ENCODE peak calls at places on chromosomes 16 and 17, in four cellular contexts. C, K, P and O are unnamed samples.
A peak's percentile ranks its signal among the peaks of the same experiment; 100 is the strongest.

GRCh38 chr16:2692948-2693651 is 10.8 kb downstream of the KCTD5 start:
- DNase-seq in P (peak; percentile 50), K (no peak), C (no peak), O (no peak)

GRCh38 chr17:21377821-21378396 is 1.8 kb downstream of the KCNJ12 start:
- DNase-seq in K (no peak), P (peak; percentile 14), C (no peak), O (no peak)

GRCh38 chr17:8991514-8992285 is 26.2 kb upstream of the PIK3R5 start:
- DNase-seq in K (peak; percentile 24), C (peak; percentile 51), P (peak; percentile 59), O (no peak)

GRCh38 chr17:68709461-68709860 is 108.3 kb upstream of the FAM20A start:
- DNase-seq in C (no peak), P (no peak), K (no peak), O (no peak)

GRCh38 chr16:6600167-6600566 is 732.5 kb upstream of the RBFOX1 start:
- DNase-seq in P (no peak), C (no peak), K (no peak), O (no peak)

GRCh38 chr17:38789185-38789584 is 10.2 kb downstream of the PIP4K2B start:
- DNase-seq in P (no peak), K (no peak), C (no peak), O (no peak)

GRCh38 chr16:66619534-66620418 is 15.3 kb downstream of the CMTM3 start:
- DNase-seq in C (no peak), K (no peak), P (no peak), O (no peak)

GRCh38 chr17:34390649-34391048 is 27.6 kb upstream of the CCL1 start:
- DNase-seq in C (no peak), K (no peak), P (no peak), O (no peak)

GRCh38 chr16:88478889-88479794 is 26.1 kb downstream of the ZFPM1 start:
- DNase-seq in K (no peak), C (no peak), P (no peak), O (no peak)

GRCh38 chr16:77660311-77660710 is 62.0 kb upstream of the NUDT7 start:
- DNase-seq in K (peak; percentile 35), C (peak; percentile 22), P (peak; percentile 13), O (no peak)

GRCh38 chr17:35907266-35907637 is 23.3 kb downstream of the RDM1 start:
- DNase-seq in P (no peak), C (no peak), K (no peak), O (no peak)

GRCh38 chr16:61936522-61936921 is 99.7 kb downstream of the CDH8 start:
- DNase-seq in C (no peak), P (no peak), K (no peak), O (no peak)

GRCh38 chr17:28227278-28228108 is 91.5 kb upstream of the TMEM97 start:
- DNase-seq in C (peak; percentile 73), P (no peak), K (no peak), O (no peak)

GRCh38 chr17:36938566-36939058 is 1.3 kb downstream of the LHX1 start:
- DNase-seq in K (no peak), C (no peak), P (no peak), O (no peak)

GRCh38 chr17:19309701-19310100 is 52.8 kb downstream of the B9D1 start:
- DNase-seq in C (no peak), P (no peak), K (no peak), O (no peak)

GRCh38 chr17:15981208-15981607 is 18.3 kb downstream of the ZSWIM7 start:
- DNase-seq in C (no peak), K (no peak), P (no peak), O (no peak)

GRCh38 chr16:21190013-21190412 is 21.4 kb downstream of the ZP2 start:
- DNase-seq in P (no peak), K (no peak), C (no peak), O (no peak)

GRCh38 chr16:21194771-21195301 is 16.5 kb downstream of the ZP2 start:
- DNase-seq in K (no peak), C (no peak), P (no peak), O (no peak)

GRCh38 chr16:21186326-21186691 is 25.1 kb downstream of the ZP2 start:
- DNase-seq in P (no peak), K (peak; percentile 98), C (no peak), O (no peak)

GRCh38 chr16:21185659-21186325 is 25.6 kb downstream of the ZP2 start:
- DNase-seq in C (no peak), K (no peak), P (no peak), O (no peak)

GRCh38 chr16:21190599-21190998 is 20.8 kb downstream of the ZP2 start:
- DNase-seq in K (no peak), P (no peak), C (no peak), O (no peak)
- TF ChIP-seq TCF7L2 in K (no peak), P (no peak), C (no peak), O (no peak)

GRCh38 chr17:41230094-41230493 is 2.2 kb upstream of the KRTAP9-3 start:
- DNase-seq in P (no peak), K (no peak), C (no peak), O (no peak)

GRCh38 chr17:41226051-41226450 is 397 bp upstream of the KRTAP9-2 start:
- DNase-seq in P (no peak), K (no peak), C (no peak), O (no peak)

GRCh38 chr17:41231731-41232130 is 518 bp upstream of the KRTAP9-3 start:
- DNase-seq in C (no peak), K (no peak), P (no peak), O (no peak)
- TF ChIP-seq REST in C (no peak), K (no peak), P (no peak), O (no peak)

GRCh38 chr17:75261336-75262111 is at the start of the genes GGA3 and MRPS7:
- DNase-seq in P (peak; percentile 92), C (peak; percentile 89), K (peak; percentile 92), O (peak; percentile 79)
- TF ChIP-seq TCF7L2 in P (no peak), C (no peak), K (no peak), O (no peak)

DNA sequence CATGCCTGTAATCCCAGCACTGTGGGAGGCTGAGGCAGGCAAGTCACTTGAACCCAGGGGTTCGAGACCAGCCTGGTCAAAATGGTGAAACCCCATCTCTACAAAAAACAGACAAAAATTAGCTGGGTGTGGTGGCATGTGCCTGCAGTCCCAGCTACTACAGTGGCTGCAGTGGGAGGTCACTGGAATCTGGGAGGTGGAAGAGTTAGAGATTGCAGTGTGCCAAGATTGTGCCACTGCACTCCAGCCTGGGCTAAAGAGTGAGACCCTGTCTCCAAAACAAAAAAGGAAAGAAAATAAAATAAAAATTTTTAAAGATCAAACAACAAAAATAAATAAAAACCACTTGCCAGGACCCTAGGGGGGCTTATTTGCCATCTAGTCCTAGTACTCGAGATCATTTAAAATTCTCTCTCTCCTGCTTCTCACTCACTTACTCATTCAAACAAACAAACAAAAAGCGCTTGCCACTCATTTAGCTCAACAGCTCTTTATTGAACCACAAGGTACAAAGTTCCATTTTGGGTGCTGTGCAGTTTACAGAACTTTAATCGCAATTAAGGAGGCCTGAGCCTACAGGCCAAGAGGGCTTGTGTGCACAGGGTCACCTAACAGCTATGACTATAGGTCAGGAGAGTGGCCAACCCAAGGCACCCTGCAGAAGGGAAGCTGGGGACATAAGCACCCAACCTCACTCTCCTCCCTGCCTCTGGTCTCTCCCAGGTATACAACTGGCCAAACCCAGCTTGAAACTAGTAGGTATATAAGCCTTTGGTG is 4.4 kb downstream of the CHD9NB start:
- DNase-seq in P (no peak), C (no peak), K (peak; percentile 86), O (no peak)
- TF ChIP-seq REST in P (no peak), C (no peak), K (peak; percentile 35), O (no peak)

GRCh38 chr17:4879591-4879990 is 19.7 kb upstream of the C17orf107 start:
- DNase-seq in C (no peak), P (no peak), K (no peak), O (no peak)

GRCh38 chr17:4880850-4881249 is 18.5 kb upstream of the C17orf107 start:
- DNase-seq in P (no peak), K (no peak), C (no peak), O (no peak)

GRCh38 chr17:4884489-4884888 is 14.8 kb upstream of the C17orf107 start:
- DNase-seq in K (no peak), C (no peak), P (no peak), O (no peak)

GRCh38 chr17:4877089-4877488 is 22.2 kb upstream of the C17orf107 start:
- DNase-seq in P (no peak), C (no peak), K (no peak), O (no peak)

DNA sequence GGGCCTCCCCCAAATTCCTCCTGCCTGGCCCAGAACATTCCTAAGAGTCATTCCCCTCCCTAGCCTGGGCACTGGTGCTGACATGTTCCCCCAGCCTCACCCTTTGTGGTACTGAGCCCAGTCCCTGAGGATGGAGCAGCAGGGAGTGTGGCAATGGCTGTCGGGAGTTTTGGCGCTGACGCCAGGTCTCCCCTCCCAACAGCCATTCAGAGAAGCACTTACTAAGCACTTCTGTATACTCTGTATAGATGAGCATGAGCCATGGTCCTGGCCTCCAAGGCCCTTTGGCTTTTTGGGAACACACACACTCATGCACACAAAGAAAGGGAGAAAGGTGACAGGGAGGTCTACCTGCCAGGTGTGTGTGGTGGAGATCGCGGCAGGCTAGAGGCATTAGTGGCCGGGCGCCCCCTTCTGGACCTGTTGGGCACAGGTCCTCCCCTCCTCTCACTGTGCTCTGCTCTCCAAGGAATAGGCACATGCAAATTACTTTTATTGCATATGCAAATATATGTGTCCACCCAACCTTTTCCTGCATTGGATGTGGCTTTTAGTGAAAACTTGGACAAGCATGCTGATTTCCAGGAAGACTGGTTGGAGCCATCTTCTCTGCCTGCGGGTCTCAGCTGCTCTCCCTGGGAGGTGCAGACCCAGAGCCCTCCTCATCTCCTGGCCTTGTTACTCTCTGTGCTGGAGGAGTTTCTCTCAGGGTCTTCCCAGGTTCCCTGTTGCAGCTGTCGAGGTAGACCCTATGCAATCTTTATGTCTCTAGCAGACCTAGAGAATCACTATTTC is 17.4 kb upstream of the C17orf107 start:
- DNase-seq in K (peak; percentile 41), C (no peak), P (peak; percentile 56), O (peak; percentile 42)
- TF ChIP-seq TCF7L2 in K (no peak), C (no peak), P (no peak), O (no peak)